ENCODE peak calls at places on chromosomes 16 and 17, in six cellular contexts. One of them, this sample, is unnamed.

GRCh38 chr16:73778872-73779271 is 517.7 kb upstream of the PSMD7 start:
- DNase-seq in ovary: no peak
- DNase-seq in transverse colon: no peak
- DNase-seq in suprapubic skin: no peak
- DNase-seq in stomach: no peak
- DNase-seq in tibial nerve: no peak
- DNase-seq in this sample: no peak

GRCh38 chr16:68592466-68593337 is 52.4 kb upstream of the CDH3 start:
- DNase-seq in transverse colon: no peak
- DNase-seq in tibial nerve: no peak
- DNase-seq in suprapubic skin: no peak
- DNase-seq in stomach: no peak
- DNase-seq in ovary: no peak
- DNase-seq in this sample: peak; percentile 32

GRCh38 chr16:85573696-85574641 is 39.2 kb upstream of the GSE1 start:
- DNase-seq in ovary: peak; percentile 71
- DNase-seq in stomach: no peak
- DNase-seq in suprapubic skin: no peak
- DNase-seq in transverse colon: no peak
- DNase-seq in tibial nerve: peak; percentile 26
- DNase-seq in this sample: no peak

GRCh38 chr17:4940625-4941021 is 555 bp downstream of the RNF167 start:
- DNase-seq in tibial nerve: no peak
- DNase-seq in suprapubic skin: no peak
- DNase-seq in ovary: peak; percentile 36
- DNase-seq in stomach: no peak
- DNase-seq in transverse colon: peak; percentile 60
- DNase-seq in this sample: no peak

GRCh38 chr17:39101139-39101538 is 50.3 kb downstream of the PLXDC1 start:
- DNase-seq in tibial nerve: no peak
- DNase-seq in ovary: peak; percentile 65
- DNase-seq in transverse colon: no peak
- DNase-seq in stomach: no peak
- DNase-seq in suprapubic skin: no peak
- DNase-seq in this sample: no peak

GRCh38 chr16:49972280-49972679 is 52.7 kb upstream of the CNEP1R1 start:
- DNase-seq in tibial nerve: no peak
- DNase-seq in transverse colon: no peak
- DNase-seq in stomach: no peak
- DNase-seq in suprapubic skin: no peak
- DNase-seq in ovary: no peak
- DNase-seq in this sample: no peak

GRCh38 chr16:67845291-67846062 is 1.3 kb upstream of the NUTF2 start:
- DNase-seq in transverse colon: no peak
- DNase-seq in stomach: no peak
- DNase-seq in ovary: no peak
- DNase-seq in tibial nerve: no peak
- DNase-seq in suprapubic skin: no peak
- DNase-seq in this sample: no peak

GRCh38 chr17:40618754-40619625 is 28.6 kb downstream of the SMARCE1 start:
- DNase-seq in tibial nerve: no peak
- DNase-seq in suprapubic skin: no peak
- DNase-seq in ovary: no peak
- DNase-seq in stomach: no peak
- DNase-seq in transverse colon: no peak
- DNase-seq in this sample: no peak

GRCh38 chr17:37710344-37710886 is 34.4 kb downstream of the HNF1B start:
- DNase-seq in ovary: no peak
- DNase-seq in tibial nerve: no peak
- DNase-seq in stomach: peak; percentile 99
- DNase-seq in suprapubic skin: no peak
- DNase-seq in transverse colon: peak; percentile 94
- DNase-seq in this sample: peak; percentile 87

GRCh38 chr16:3364774-3365427 is 9.2 kb downstream of the OR2C1 start:
- DNase-seq in tibial nerve: peak; percentile 45
- DNase-seq in suprapubic skin: peak; percentile 81
- DNase-seq in ovary: peak; percentile 90
- DNase-seq in transverse colon: peak; percentile 76
- DNase-seq in stomach: peak; percentile 74
- DNase-seq in this sample: peak; percentile 97

GRCh38 chr16:54346046-54346445 is 59.5 kb upstream of the IRX3 start:
- DNase-seq in tibial nerve: no peak
- DNase-seq in suprapubic skin: no peak
- DNase-seq in transverse colon: no peak
- DNase-seq in ovary: no peak
- DNase-seq in stomach: no peak
- DNase-seq in this sample: no peak

GRCh38 chr16:391885-392335 is 5.1 kb upstream of the NME4 start:
- DNase-seq in stomach: peak; percentile 60
- DNase-seq in suprapubic skin: no peak
- DNase-seq in tibial nerve: no peak
- DNase-seq in transverse colon: peak; percentile 65
- DNase-seq in ovary: peak; percentile 60
- DNase-seq in this sample: peak; percentile 76

GRCh38 chr17:29524692-29525091 is 42.1 kb downstream of the ABHD15 start:
- DNase-seq in stomach: no peak
- DNase-seq in transverse colon: no peak
- DNase-seq in ovary: no peak
- DNase-seq in tibial nerve: no peak
- DNase-seq in suprapubic skin: no peak
- DNase-seq in this sample: no peak

GRCh38 chr17:5592382-5592781 is 8.1 kb upstream of the NLRP1 start:
- DNase-seq in ovary: no peak
- DNase-seq in stomach: no peak
- DNase-seq in transverse colon: no peak
- DNase-seq in tibial nerve: no peak
- DNase-seq in suprapubic skin: no peak
- DNase-seq in this sample: peak; percentile 49

GRCh38 chr17:57955183-57955952 is at the start of gene CUEDC1:
- DNase-seq in suprapubic skin: no peak
- DNase-seq in stomach: peak; percentile 84
- DNase-seq in transverse colon: peak; percentile 82
- DNase-seq in tibial nerve: peak; percentile 61
- DNase-seq in ovary: peak; percentile 79
- DNase-seq in this sample: peak; percentile 69

GRCh38 chr16:10039220-10040096 is 142.8 kb downstream of the GRIN2A start:
- DNase-seq in transverse colon: no peak
- DNase-seq in ovary: peak; percentile 29
- DNase-seq in tibial nerve: no peak
- DNase-seq in suprapubic skin: no peak
- DNase-seq in stomach: no peak
- DNase-seq in this sample: peak; percentile 38

GRCh38 chr16:79897444-79898146 is 297.1 kb upstream of the MAF start:
- DNase-seq in tibial nerve: no peak
- DNase-seq in ovary: no peak
- DNase-seq in stomach: no peak
- DNase-seq in transverse colon: peak; percentile 46
- DNase-seq in suprapubic skin: no peak
- DNase-seq in this sample: peak; percentile 44

GRCh38 chr17:39740357-39741111 is 2.8 kb downstream of the GRB7 start:
- DNase-seq in stomach: no peak
- DNase-seq in ovary: no peak
- DNase-seq in tibial nerve: no peak
- DNase-seq in suprapubic skin: no peak
- DNase-seq in transverse colon: peak; percentile 60
- DNase-seq in this sample: peak; percentile 66

GRCh38 chr17:29157310-29157709 is 22.9 kb downstream of the MYO18A start:
- DNase-seq in tibial nerve: no peak
- DNase-seq in stomach: no peak
- DNase-seq in ovary: no peak
- DNase-seq in suprapubic skin: no peak
- DNase-seq in transverse colon: no peak
- DNase-seq in this sample: no peak

GRCh38 chr17:45441536-45442310 is 9.1 kb upstream of the ARHGAP27 start:
- DNase-seq in tibial nerve: no peak
- DNase-seq in transverse colon: no peak
- DNase-seq in suprapubic skin: peak; percentile 45
- DNase-seq in ovary: no peak
- DNase-seq in stomach: no peak
- DNase-seq in this sample: no peak

GRCh38 chr16:200388-200787 is 20.1 kb downstream of the HBQ1 start:
- DNase-seq in tibial nerve: no peak
- DNase-seq in transverse colon: no peak
- DNase-seq in suprapubic skin: no peak
- DNase-seq in stomach: no peak
- DNase-seq in ovary: no peak
- DNase-seq in this sample: no peak

GRCh38 chr17:7393613-7394451 is 493 bp downstream of the PLSCR3 start:
- DNase-seq in suprapubic skin: no peak
- DNase-seq in ovary: no peak
- DNase-seq in tibial nerve: no peak
- DNase-seq in stomach: peak; percentile 33
- DNase-seq in transverse colon: peak; percentile 51
- DNase-seq in this sample: no peak

GRCh38 chr16:50210266-50211038 is 55.9 kb upstream of the ADCY7 start:
- DNase-seq in stomach: peak; percentile 81
- DNase-seq in tibial nerve: peak; percentile 66
- DNase-seq in ovary: peak; percentile 77
- DNase-seq in suprapubic skin: no peak
- DNase-seq in transverse colon: peak; percentile 82
- DNase-seq in this sample: peak; percentile 78

GRCh38 chr16:86739808-86740207 is 161.5 kb downstream of the FOXL1 start:
- DNase-seq in stomach: no peak
- DNase-seq in transverse colon: no peak
- DNase-seq in tibial nerve: no peak
- DNase-seq in suprapubic skin: no peak
- DNase-seq in ovary: no peak
- DNase-seq in this sample: no peak

GRCh38 chr16:81175325-81175891 is 63.1 kb upstream of the BCO1 start:
- DNase-seq in stomach: no peak
- DNase-seq in ovary: no peak
- DNase-seq in tibial nerve: no peak
- DNase-seq in transverse colon: no peak
- DNase-seq in suprapubic skin: no peak
- DNase-seq in this sample: peak; percentile 73

DNA sequence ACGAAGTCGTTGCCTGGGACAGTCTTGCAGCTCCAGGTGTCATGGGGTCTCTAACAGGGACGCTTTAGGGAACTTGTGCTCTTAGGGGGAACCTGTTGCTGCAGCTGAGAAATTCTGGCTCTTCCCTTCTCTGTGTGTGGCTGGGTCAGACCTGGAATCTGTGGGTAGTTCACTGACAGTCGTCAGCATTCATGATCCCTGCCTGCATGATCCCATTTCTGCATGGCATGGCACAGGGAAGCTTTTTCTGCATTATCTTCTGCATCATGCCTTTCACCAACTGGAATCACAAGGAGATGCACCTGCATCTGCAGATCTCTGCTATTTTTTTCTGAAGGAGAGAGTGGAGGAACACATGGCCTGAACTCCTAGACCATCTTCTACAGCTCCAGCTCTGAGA is 85.6 kb downstream of the SOX9 start:
- DNase-seq in ovary: no peak
- DNase-seq in suprapubic skin: no peak
- DNase-seq in stomach: no peak
- DNase-seq in tibial nerve: no peak
- DNase-seq in transverse colon: no peak
- DNase-seq in this sample: no peak
- TF ChIP-seq EP300 in ovary: no peak
- TF ChIP-seq EP300 in suprapubic skin: no peak
- TF ChIP-seq EP300 in stomach: no peak
- TF ChIP-seq EP300 in tibial nerve: no peak
- TF ChIP-seq EP300 in transverse colon: no peak
- TF ChIP-seq EP300 in this sample: no peak

DNA sequence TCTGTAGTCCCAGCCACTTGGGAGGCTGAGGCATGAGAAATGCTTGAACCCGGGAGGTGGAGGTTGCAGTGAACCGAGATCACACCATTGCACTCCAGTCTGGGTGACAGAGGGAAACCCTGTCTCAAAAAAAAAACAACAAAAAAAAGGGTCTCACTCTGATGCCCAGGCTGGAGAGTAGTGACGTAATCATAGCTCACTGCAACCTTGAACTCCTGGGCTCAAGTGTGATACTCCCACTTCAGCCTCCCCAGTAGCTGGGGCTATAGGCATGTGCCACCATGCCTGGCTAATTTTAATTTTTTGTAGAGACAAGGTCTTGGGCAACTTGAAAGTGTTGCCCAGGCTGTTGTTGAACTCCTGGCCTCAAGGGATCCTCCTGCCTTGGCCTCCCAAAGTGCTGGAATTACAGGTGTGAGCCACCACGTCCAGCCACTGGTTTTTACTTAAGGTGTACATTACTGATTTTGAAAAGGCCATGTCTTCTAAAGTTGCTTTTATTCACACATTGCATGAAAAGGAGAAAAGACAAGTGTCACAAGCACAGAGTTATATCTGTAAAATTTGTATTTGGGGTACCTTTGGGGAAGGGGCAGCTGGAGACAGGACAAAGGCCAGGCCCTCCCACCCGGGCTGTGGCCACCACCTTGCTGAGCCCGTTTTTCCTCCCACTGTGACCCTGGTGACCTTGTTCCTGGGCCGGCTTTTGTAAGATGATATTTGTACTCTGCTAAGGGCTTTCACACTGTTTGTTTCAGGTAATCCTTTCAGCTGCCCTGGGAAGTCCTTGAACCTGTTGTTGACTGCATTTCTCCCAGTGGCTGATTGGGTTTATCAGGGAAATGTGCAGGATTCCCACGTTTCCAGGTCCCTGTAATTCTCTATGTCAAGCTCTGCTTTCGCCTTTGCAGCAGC is 11.5 kb downstream of the GPT2 start:
- DNase-seq in tibial nerve: no peak
- DNase-seq in transverse colon: no peak
- DNase-seq in suprapubic skin: no peak
- DNase-seq in ovary: no peak
- DNase-seq in stomach: peak; percentile 78
- DNase-seq in this sample: no peak
- TF ChIP-seq EP300 in tibial nerve: no peak
- TF ChIP-seq EP300 in transverse colon: no peak
- TF ChIP-seq EP300 in suprapubic skin: no peak
- TF ChIP-seq EP300 in ovary: no peak
- TF ChIP-seq EP300 in stomach: no peak
- TF ChIP-seq EP300 in this sample: no peak

GRCh38 chr17:49691086-49691676 is 13.3 kb upstream of the SPOP start:
- DNase-seq in transverse colon: peak; percentile 25
- DNase-seq in tibial nerve: no peak
- DNase-seq in suprapubic skin: peak; percentile 29
- DNase-seq in ovary: peak; percentile 47
- DNase-seq in stomach: no peak
- DNase-seq in this sample: no peak
- TF ChIP-seq EP300 in transverse colon: peak; percentile 88
- TF ChIP-seq EP300 in tibial nerve: peak; percentile 14
- TF ChIP-seq EP300 in suprapubic skin: no peak
- TF ChIP-seq EP300 in ovary: peak; percentile 23
- TF ChIP-seq EP300 in stomach: peak; percentile 43
- TF ChIP-seq EP300 in this sample: no peak

DNA sequence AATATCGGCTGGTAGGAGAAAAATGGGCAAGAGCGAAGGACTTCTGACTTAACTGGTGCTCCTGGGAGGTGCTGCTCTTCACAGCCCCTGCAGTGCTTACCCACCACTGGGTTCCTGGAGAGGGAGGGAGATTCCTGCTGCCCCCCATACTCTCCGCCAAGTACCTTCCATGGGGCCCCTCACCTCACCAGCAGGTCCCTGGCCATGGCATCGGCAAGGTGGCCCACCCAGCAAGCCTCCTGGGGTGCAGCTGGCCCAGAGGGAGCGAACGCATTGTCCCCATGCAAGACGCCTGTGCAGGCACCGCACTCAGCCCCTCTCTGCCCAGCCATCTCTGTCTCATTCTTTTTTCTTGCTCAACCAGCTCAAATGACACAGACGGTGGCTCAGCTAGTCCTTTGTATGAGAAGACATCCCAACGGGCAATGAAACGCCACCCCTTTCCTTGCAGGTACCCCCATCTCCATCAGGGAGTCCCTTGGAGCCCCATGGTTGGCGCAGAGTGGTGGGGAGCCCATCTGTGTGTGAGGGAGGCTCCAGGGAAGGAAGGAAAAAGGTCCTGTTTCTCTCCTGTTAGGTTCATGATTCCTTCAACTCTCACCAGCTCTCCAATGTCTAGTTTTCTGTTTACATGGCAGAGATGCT is 9.6 kb upstream of the ALDH3A1 start:
- DNase-seq in suprapubic skin: no peak
- DNase-seq in tibial nerve: no peak
- DNase-seq in transverse colon: no peak
- DNase-seq in stomach: no peak
- DNase-seq in ovary: peak; percentile 9
- DNase-seq in this sample: no peak
- TF ChIP-seq EP300 in suprapubic skin: no peak
- TF ChIP-seq EP300 in tibial nerve: no peak
- TF ChIP-seq EP300 in transverse colon: no peak
- TF ChIP-seq EP300 in stomach: no peak
- TF ChIP-seq EP300 in ovary: no peak
- TF ChIP-seq EP300 in this sample: no peak